ENCODE peak calls at places on chromosome 22, in four cellular contexts. O is activated naive CD4-positive, alpha-beta T cell; H is activated CD4-positive, alpha-beta memory T cell treated with anti-CD3 and anti-CD28 coated beads, Interleukin-2, amount 10 ng/mL, durations not matched to agents 7 days and 5 days; N is activated T-cell treated with anti-CD3 and anti-CD28 coated beads for 1 hour. K is an unnamed sample.

GRCh38 chr22:35538801-35539321 is 1.8 kb upstream of the RASD2 start:
- DNase-seq in N (peak), O (no peak), H (no peak), K (peak)

GRCh38 chr22:27576413-27576812 is 225.1 kb downstream of the MN1 start:
- DNase-seq in O (no peak), H (no peak), N (no peak), K (no peak)

GRCh38 chr22:36853407-36854099 is 7.3 kb upstream of the NCF4 start:
- DNase-seq in H (peak), O (peak), N (peak), K (peak)

GRCh38 chr22:44351685-44352377 is 39.1 kb upstream of the SHISAL1 start:
- DNase-seq in H (no peak), O (no peak), N (no peak), K (peak)

GRCh38 chr22:29726512-29727247 is 6.9 kb downstream of the CABP7 start:
- DNase-seq in O (no peak), H (no peak), N (no peak), K (no peak)

GRCh38 chr22:38201718-38202436 is at the start of gene MAFF:
- DNase-seq in N (peak), H (peak), O (peak), K (peak)

GRCh38 chr22:22913989-22914388 is 26.4 kb downstream of the IGLL5 start:
- DNase-seq in O (no peak), H (no peak), N (no peak), K (no peak)

GRCh38 chr22:21568207-21569075 is 927 bp downstream of the UBE2L3 start:
- DNase-seq in H (peak), O (peak), N (peak), K (peak)

GRCh38 chr22:35317680-35318290 is 18.1 kb downstream of the TOM1 start:
- DNase-seq in O (no peak), H (no peak), N (no peak), K (no peak)

GRCh38 chr22:48884786-48885185 is 942.9 kb downstream of the BRD1 start:
- DNase-seq in O (no peak), N (no peak), H (no peak), K (no peak)

GRCh38 chr22:47092896-47093311 is 330.5 kb downstream of the TBC1D22A start:
- DNase-seq in N (no peak), O (no peak), H (no peak), K (no peak)

GRCh38 chr22:37021710-37022482 is 2.4 kb downstream of the MPST start:
- DNase-seq in N (peak), O (peak), H (peak), K (peak)

GRCh38 chr22:44406581-44407403 is 91.2 kb downstream of the RTL6 start:
- DNase-seq in O (no peak), H (no peak), N (no peak), K (no peak)

GRCh38 chr22:37887610-37888378 is 18.3 kb upstream of the MICALL1 start:
- DNase-seq in H (no peak), O (no peak), N (no peak), K (no peak)

GRCh38 chr22:30287626-30288413 is 1.5 kb downstream of the CASTOR1 start:
- DNase-seq in H (peak), O (peak), N (peak), K (peak)

GRCh38 chr22:47775686-47776085 is 1013.2 kb downstream of the TBC1D22A start:
- DNase-seq in O (no peak), H (no peak), N (no peak), K (no peak)

GRCh38 chr22:37483594-37484114 is 2.5 kb downstream of the MFNG start:
- DNase-seq in O (no peak), N (no peak), H (no peak), K (no peak)

GRCh38 chr22:39661842-39662676 is 91.5 kb downstream of the CACNA1I start:
- DNase-seq in O (peak), N (peak), H (peak), K (peak)

GRCh38 chr22:39621826-39622225 is 51.3 kb downstream of the CACNA1I start:
- DNase-seq in H (no peak), N (no peak), O (no peak), K (no peak)

GRCh38 chr22:32949719-32950118 is 108.5 kb downstream of the SYN3 start:
- DNase-seq in H (no peak), O (no peak), N (no peak), K (no peak)

GRCh38 chr22:30305519-30305905 is 16.2 kb upstream of the CASTOR1 start:
- DNase-seq in O (peak), N (peak), H (peak), K (peak)

K was measured in stimulated activated naive CD8-positive, alpha-beta T cell treated with anti-CD3 and anti-CD28 coated beads, Interleukin-15, Interleukin-2, amounts not matched to agents 100 U/mL and 50 U/mL, for 24 hours.